ENCODE peak calls at places on chromosomes 11 and 22, in seven cellular contexts. H is upper lobe of right lung, Z is body of pancreas, Q is A549, K is stomach, L is mesendoderm, A is heart right ventricle. G is an unnamed sample.

GRCh38 chr22:19820880-19821522 is 33.7 kb downstream of the GNB1L start:
- DNase-seq in H (peak), Z (no peak), Q (no peak), K (peak), L (no peak), A (no peak), G (no peak)

GRCh38 chr22:33785283-33785991 is 134.8 kb downstream of the LARGE1 start:
- DNase-seq in H (no peak), Z (peak), Q (no peak), K (no peak), L (no peak), A (no peak), G (no peak)

GRCh38 chr11:123371506-123372297 is 58.4 kb upstream of the GRAMD1B start:
- DNase-seq in H (no peak), Z (no peak), Q (no peak), K (no peak), L (no peak), A (no peak), G (no peak)

GRCh38 chr22:43516996-43517635 is 105.3 kb downstream of the MPPED1 start:
- DNase-seq in H (no peak), Z (no peak), Q (no peak), K (no peak), L (no peak), A (no peak), G (no peak)

GRCh38 chr11:2512431-2513407 is 67.9 kb downstream of the KCNQ1 start:
- DNase-seq in H (peak), Z (peak), Q (no peak), K (peak), L (no peak), A (no peak), G (no peak)

GRCh38 chr22:31621507-31622160 is 40.4 kb downstream of the PISD start:
- DNase-seq in H (no peak), Z (no peak), Q (no peak), K (no peak), L (no peak), A (no peak), G (no peak)

GRCh38 chr22:20523118-20523983 is 15.9 kb downstream of the MED15 start:
- DNase-seq in H (no peak), Z (no peak), Q (no peak), K (no peak), L (peak), A (no peak), G (no peak)

GRCh38 chr22:49026476-49027121 is 801.1 kb downstream of the BRD1 start:
- DNase-seq in H (no peak), Z (no peak), Q (peak), K (no peak), L (peak), A (no peak), G (no peak)

GRCh38 chr11:86511086-86511551 is 136.4 kb downstream of the CCDC81 start:
- DNase-seq in H (no peak), Z (no peak), Q (peak), K (no peak), L (no peak), A (no peak), G (no peak)

GRCh38 chr11:74001822-74002286 is 7.0 kb downstream of the UCP3 start:
- DNase-seq in H (no peak), Z (no peak), Q (no peak), K (no peak), L (no peak), A (no peak), G (no peak)

GRCh38 chr11:8086571-8086970 is 5.6 kb downstream of the TUB start:
- DNase-seq in H (no peak), Z (no peak), Q (no peak), K (no peak), L (no peak), A (no peak), G (no peak)

GRCh38 chr11:102070766-102071165 is 23.5 kb downstream of the CFAP300 start:
- DNase-seq in H (no peak), Z (no peak), Q (no peak), K (no peak), L (no peak), A (no peak), G (no peak)

GRCh38 chr11:99066609-99067008 is 45.9 kb downstream of the CNTN5 start:
- DNase-seq in H (no peak), Z (no peak), Q (no peak), K (no peak), L (peak), A (no peak), G (no peak)

GRCh38 chr11:74678041-74678440 is 53.2 kb downstream of the CHRDL2 start:
- DNase-seq in H (no peak), Z (no peak), Q (no peak), K (peak), L (no peak), A (no peak), G (no peak)

GRCh38 chr11:117859713-117860112 is 16.7 kb downstream of the FXYD6 start:
- DNase-seq in H (no peak), Z (no peak), Q (no peak), K (no peak), L (no peak), A (no peak), G (no peak)

GRCh38 chr11:103928040-103928555 is 108.3 kb upstream of the DDI1 start:
- DNase-seq in H (no peak), Z (no peak), Q (no peak), K (no peak), L (peak), A (no peak), G (peak)

GRCh38 chr11:94767701-94768601 is at the start of gene AMOTL1:
- DNase-seq in H (peak), Z (peak), Q (no peak), K (peak), L (peak), A (peak), G (peak)

GRCh38 chr22:28112548-28113043 is 193.5 kb upstream of the PITPNB start:
- DNase-seq in H (no peak), Z (peak), Q (no peak), K (no peak), L (peak), A (peak), G (no peak)

GRCh38 chr11:126312903-126313460 is 9.1 kb downstream of the DCPS start:
- DNase-seq in H (no peak), Z (no peak), Q (no peak), K (no peak), L (no peak), A (no peak), G (no peak)

GRCh38 chr22:43826142-43827093 is 14.3 kb upstream of the EFCAB6 start:
- DNase-seq in H (peak), Z (peak), Q (peak), K (peak), L (no peak), A (no peak), G (no peak)

GRCh38 chr11:6608011-6608410 is 4.0 kb downstream of the TAF10 start:
- DNase-seq in H (no peak), Z (no peak), Q (no peak), K (no peak), L (no peak), A (no peak), G (no peak)

GRCh38 chr22:40028098-40028425 is 33.3 kb downstream of the FAM83F start:
- DNase-seq in H (peak), Z (no peak), Q (no peak), K (no peak), L (no peak), A (no peak), G (no peak)

GRCh38 chr11:22460181-22460580 is 122.0 kb downstream of the SLC17A6 start:
- DNase-seq in H (no peak), Z (no peak), Q (no peak), K (no peak), L (no peak), A (no peak), G (no peak)

GRCh38 chr22:41916745-41917358 is 2.0 kb upstream of the SHISA8 start:
- DNase-seq in H (no peak), Z (no peak), Q (no peak), K (no peak), L (no peak), A (no peak), G (no peak)

GRCh38 chr11:132653237-132653636 is 879.1 kb downstream of the OPCML start:
- DNase-seq in H (no peak), Z (no peak), Q (no peak), K (no peak), L (no peak), A (no peak), G (no peak)

GRCh38 chr11:26951849-26952515 is 41.9 kb upstream of the FIBIN start:
- DNase-seq in H (no peak), Z (no peak), Q (no peak), K (no peak), L (no peak), A (no peak), G (no peak)

GRCh38 chr11:66784575-66784974 is 55.6 kb upstream of the SPTBN2 start:
- DNase-seq in H (no peak), Z (no peak), Q (no peak), K (no peak), L (no peak), A (no peak), G (no peak)

GRCh38 chr22:27115410-27115809 is 458.0 kb downstream of the MIAT start:
- DNase-seq in H (no peak), Z (no peak), Q (no peak), K (no peak), L (no peak), A (no peak), G (no peak)

GRCh38 chr22:38707346-38707745 is 1.6 kb downstream of the GTPBP1 start:
- DNase-seq in H (no peak), Z (no peak), Q (peak), K (no peak), L (peak), A (no peak), G (peak)

DNA sequence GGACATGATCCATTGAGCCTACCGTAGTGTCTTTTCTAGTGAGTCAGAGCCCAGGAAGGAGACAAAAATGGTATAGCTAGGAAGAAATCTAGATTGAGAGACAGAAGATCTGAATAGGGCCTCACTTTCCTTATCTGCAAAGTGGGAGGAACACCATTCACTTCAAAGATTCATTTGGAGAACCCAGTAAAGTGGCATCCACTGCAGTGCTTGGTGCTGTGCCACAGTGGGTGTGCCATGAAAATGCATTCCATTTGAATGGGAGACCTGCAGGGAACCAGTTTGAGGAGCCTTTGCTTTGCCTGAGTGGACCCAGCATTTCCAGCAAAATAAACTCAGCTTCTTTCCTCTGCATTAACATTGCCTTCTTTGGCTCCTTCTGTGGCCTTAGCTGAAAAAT is 470.5 kb upstream of the CADM1 start:
- DNase-seq in H (no peak), Z (no peak), Q (no peak), K (no peak), L (no peak), A (no peak), G (no peak)
- H3K27ac ChIP-seq in H (no peak), Z (no peak), Q (no peak), K (no peak), L (no peak), A (no peak), G (no peak)

GRCh38 chr22:45640941-45641621 is 30.6 kb upstream of the ATXN10 start:
- DNase-seq in H (peak), Z (no peak), Q (no peak), K (no peak), L (no peak), A (no peak), G (no peak)

GRCh38 chr22:45640291-45640940 is 31.2 kb upstream of the ATXN10 start:
- DNase-seq in H (peak), Z (no peak), Q (no peak), K (no peak), L (no peak), A (no peak), G (no peak)

GRCh38 chr22:45638834-45639746 is 32.5 kb upstream of the ATXN10 start:
- DNase-seq in H (peak), Z (peak), Q (peak), K (peak), L (no peak), A (peak), G (peak)

GRCh38 chr22:45638197-45638596 is 33.4 kb upstream of the ATXN10 start:
- DNase-seq in H (no peak), Z (no peak), Q (peak), K (no peak), L (no peak), A (no peak), G (no peak)

DNA sequence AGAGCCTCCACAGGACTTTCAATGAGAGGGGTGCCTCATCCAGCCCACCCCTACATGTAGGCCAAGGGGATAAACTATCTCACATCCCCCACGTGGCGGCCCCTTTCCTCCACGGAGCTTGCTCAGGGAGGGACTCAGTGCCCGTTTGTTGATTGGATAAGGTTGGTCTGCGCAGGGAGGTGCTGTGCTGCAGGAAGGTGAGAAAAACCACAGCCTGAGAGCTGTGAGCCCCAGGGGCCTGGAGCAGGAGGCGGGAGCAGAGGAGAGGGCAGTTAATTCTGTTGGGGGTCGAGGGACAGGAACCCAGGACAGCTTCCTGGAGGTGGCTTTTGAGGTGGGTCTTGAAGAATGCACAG is 31.9 kb upstream of the ATXN10 start:
- DNase-seq in H (peak), Z (no peak), Q (no peak), K (no peak), L (no peak), A (no peak), G (no peak)
- H3K4me3 ChIP-seq in H (no peak), Z (no peak), Q (no peak), K (no peak), L (no peak), A (no peak), G (no peak)

GRCh38 chr22:46775364-46775758 is 12.9 kb downstream of the TBC1D22A start:
- DNase-seq in H (no peak), Z (no peak), Q (no peak), K (no peak), L (no peak), A (no peak), G (no peak)
- H3K27ac ChIP-seq in H (no peak), Z (peak), Q (peak), K (no peak), L (no peak), A (peak), G (no peak)

GRCh38 chr11:120431633-120432032 is 79.9 kb upstream of the GRIK4 start:
- DNase-seq in H (no peak), Z (no peak), Q (peak), K (no peak), L (peak), A (no peak), G (peak)

DNA sequence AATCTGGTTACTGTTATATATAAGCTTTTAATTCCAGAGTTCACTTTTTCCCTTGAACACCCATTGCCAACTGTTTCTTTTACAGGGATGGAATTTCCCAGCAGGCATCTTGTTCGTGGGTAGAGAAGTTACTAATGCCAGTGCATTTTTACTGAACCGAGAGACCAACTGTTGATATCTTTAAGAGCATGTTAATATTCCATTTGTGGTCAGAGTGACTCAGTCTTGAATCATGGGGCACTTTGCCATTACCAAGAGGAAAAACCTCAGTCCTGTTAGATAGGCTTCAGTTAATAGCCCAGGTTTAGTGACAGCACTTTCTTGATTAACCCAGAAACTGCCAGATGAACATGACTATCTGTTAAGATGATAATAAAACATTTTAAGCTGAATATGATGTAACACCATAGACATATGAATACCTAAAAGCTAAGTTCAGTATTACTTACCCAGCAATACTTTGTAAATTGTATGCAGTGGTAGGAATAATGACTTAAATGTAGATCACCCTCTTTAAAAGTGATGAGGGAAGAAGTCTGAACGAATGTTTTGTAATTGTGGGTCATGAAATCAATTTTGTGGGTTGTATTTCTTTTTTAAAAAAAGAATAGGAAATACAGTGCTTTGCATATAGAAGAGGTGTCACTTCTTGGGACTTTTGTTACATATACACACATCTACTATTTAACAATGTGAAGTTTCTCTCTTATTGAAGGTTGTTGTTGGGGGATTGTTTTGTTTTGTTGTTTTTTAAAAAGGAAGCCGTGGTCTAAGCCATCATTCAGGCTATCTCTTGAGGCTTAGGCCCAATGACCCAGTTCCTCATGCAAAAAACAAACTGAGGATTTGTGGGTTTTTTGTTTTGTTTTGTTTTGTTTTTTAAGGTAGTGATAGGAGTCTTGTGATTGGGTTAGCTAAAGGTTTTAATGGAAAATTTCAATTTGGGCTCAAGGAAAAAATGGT is 79.2 kb upstream of the GRIK4 start:
- DNase-seq in H (no peak), Z (peak), Q (peak), K (no peak), L (peak), A (no peak), G (peak)
- H3K4me3 ChIP-seq in H (no peak), Z (no peak), Q (peak), K (no peak), L (no peak), A (no peak), G (no peak)

GRCh38 chr22:50048836-50049235 is 9.3 kb downstream of the TTLL8 start:
- DNase-seq in H (no peak), Z (no peak), Q (no peak), K (no peak), L (no peak), A (no peak), G (no peak)
- H3K27ac ChIP-seq in H (no peak), Z (no peak), Q (no peak), K (no peak), L (no peak), A (no peak), G (no peak)

GRCh38 chr11:656866-657265 is 19.8 kb downstream of the DRD4 start:
- DNase-seq in H (no peak), Z (no peak), Q (no peak), K (no peak), L (no peak), A (no peak), G (no peak)

GRCh38 chr11:653837-654236 is 16.8 kb downstream of the DRD4 start:
- DNase-seq in H (no peak), Z (no peak), Q (no peak), K (no peak), L (no peak), A (no peak), G (no peak)

GRCh38 chr11:657691-658126 is 20.6 kb downstream of the DRD4 start:
- DNase-seq in H (no peak), Z (peak), Q (no peak), K (no peak), L (no peak), A (no peak), G (no peak)

GRCh38 chr11:656426-656825 is 19.4 kb downstream of the DRD4 start:
- DNase-seq in H (no peak), Z (no peak), Q (no peak), K (no peak), L (no peak), A (no peak), G (no peak)

GRCh38 chr11:655036-655726 is 18.1 kb downstream of the DRD4 start:
- DNase-seq in H (no peak), Z (peak), Q (no peak), K (no peak), L (no peak), A (no peak), G (no peak)
- H3K4me3 ChIP-seq in H (no peak), Z (no peak), Q (no peak), K (no peak), L (no peak), A (no peak), G (no peak)

GRCh38 chr11:45155058-45155551 is 8.7 kb downstream of the PRDM11 start:
- DNase-seq in H (no peak), Z (no peak), Q (no peak), K (peak), L (no peak), A (no peak), G (no peak)
- H3K27ac ChIP-seq in H (no peak), Z (no peak), Q (no peak), K (no peak), L (no peak), A (no peak), G (no peak)

G was measured in PC-9.